ENCODE peak calls at places on chromosomes 1 and 21, in five cellular contexts. B is MM.1S, P is PC-3, A is GM23248, V is GM23338. M is an unnamed sample.

GRCh38 chr1:211638723-211639122 is 36.7 kb downstream of the NEK2 start:
- DNase-seq in A (peak; percentile 30), B (no peak), V (no peak), P (no peak), M (no peak)

GRCh38 chr1:70966018-70966638 is 81.5 kb downstream of the PTGER3 start:
- DNase-seq in P (peak; percentile 59), V (peak; percentile 14), A (peak; percentile 26), B (peak; percentile 14), M (no peak)

GRCh38 chr1:209405183-209405823 is 178.2 kb upstream of the CAMK1G start:
- DNase-seq in P (peak; percentile 94), B (no peak), V (peak; percentile 46), A (peak; percentile 44), M (no peak)

GRCh38 chr1:24294757-24295371 is 24.3 kb upstream of the GRHL3 start:
- DNase-seq in A (peak; percentile 92), B (no peak), V (peak; percentile 57), P (peak; percentile 84), M (peak; percentile 39)

GRCh38 chr1:8070381-8070811 is 44.3 kb upstream of the ERRFI1 start:
- DNase-seq in V (peak; percentile 63), A (no peak), B (no peak), P (peak; percentile 94), M (no peak)

GRCh38 chr1:228937351-228937750 is 202.1 kb downstream of the RHOU start:
- DNase-seq in V (peak; percentile 4), P (no peak), A (no peak), B (no peak), M (no peak)

GRCh38 chr1:52348704-52349301 is 17.2 kb downstream of the CC2D1B start:
- DNase-seq in P (peak; percentile 11), V (peak; percentile 82), B (no peak), A (peak; percentile 48), M (peak; percentile 71)

GRCh38 chr1:93810316-93810715 is 68.7 kb downstream of the DNTTIP2 start:
- DNase-seq in V (no peak), B (no peak), A (peak; percentile 77), P (no peak), M (no peak)

GRCh38 chr21:26119906-26120305 is 50.7 kb downstream of the APP start:
- DNase-seq in A (no peak), V (no peak), B (no peak), P (no peak), M (no peak)

GRCh38 chr1:55214214-55214902 is 806 bp downstream of the USP24 start:
- DNase-seq in P (peak; percentile 40), A (peak; percentile 55), B (no peak), V (peak; percentile 83), M (peak; percentile 80)

GRCh38 chr1:55211909-55212308 is 3.3 kb downstream of the USP24 start:
- DNase-seq in P (no peak), B (no peak), A (no peak), V (no peak), M (no peak)

GRCh38 chr1:55213885-55214213 is 1.3 kb downstream of the USP24 start:
- DNase-seq in B (no peak), P (no peak), V (peak; percentile 28), A (peak; percentile 26), M (peak; percentile 26)

GRCh38 chr1:55212349-55213028 is 2.7 kb downstream of the USP24 start:
- DNase-seq in P (peak; percentile 40), B (no peak), A (no peak), V (peak; percentile 40), M (no peak)

DNA sequence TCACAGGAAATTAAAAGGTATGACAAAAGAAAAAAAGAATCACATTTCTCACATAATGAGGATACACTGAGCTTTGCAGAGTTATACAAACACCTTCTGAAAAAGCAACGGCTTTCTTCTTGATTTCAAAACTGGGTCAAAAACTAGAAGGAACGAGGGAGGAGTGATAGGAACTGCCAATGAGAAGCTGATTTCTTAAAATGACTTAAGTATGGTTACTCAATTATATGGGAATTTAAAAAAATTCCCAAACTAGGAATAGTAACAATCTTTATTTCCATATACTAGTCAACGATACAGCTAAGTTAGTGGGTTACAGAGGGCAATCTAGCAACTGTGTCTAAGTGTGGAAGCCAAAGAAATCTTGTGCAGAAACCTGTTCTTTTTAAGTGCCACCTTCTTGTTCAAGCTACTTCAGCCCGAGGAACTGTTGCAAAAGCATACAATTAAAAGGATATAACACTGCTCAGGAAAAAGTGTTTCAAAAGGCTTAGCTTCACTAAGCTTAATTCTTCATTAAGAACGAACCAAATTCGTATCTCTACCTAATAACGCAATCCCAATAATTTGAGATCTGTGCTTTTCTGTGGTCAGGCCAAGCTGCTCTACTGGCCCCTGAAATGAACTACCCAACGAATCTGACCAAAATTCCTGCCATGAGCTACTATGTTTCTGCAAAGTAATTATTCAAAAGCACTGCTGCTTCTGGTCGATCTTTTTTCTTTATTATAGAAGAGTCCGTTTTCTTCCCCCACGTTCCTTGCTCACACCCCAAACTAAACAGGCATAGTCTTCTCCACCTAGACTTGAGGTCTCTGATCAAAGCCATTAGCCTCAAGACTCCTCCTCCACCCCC is 1.9 kb downstream of the USP24 start:
- DNase-seq in P (no peak), V (no peak), B (no peak), A (peak; percentile 21), M (no peak)
- TF ChIP-seq EZH2phosphoT487 in P (no peak), V (no peak), B (no peak), A (no peak), M (no peak)

GRCh38 chr1:183915634-183916510 is 111.0 kb downstream of the RGL1 start:
- DNase-seq in B (peak; percentile 95), V (peak; percentile 95), P (peak; percentile 96), A (peak; percentile 98), M (peak; percentile 90)
- H3K4me3 ChIP-seq in B (no peak overlapping the region), V (no peak overlapping the region), P (peak overlapping the region; percentile 45), A (peak overlapping the region; percentile 66), M (no peak overlapping the region)

GRCh38 chr1:226659641-226660040 is 79.4 kb downstream of the ITPKB start:
- DNase-seq in P (no peak), A (no peak), B (no peak), V (no peak), M (no peak)

GRCh38 chr1:226661965-226662364 is 77.1 kb downstream of the ITPKB start:
- DNase-seq in A (peak; percentile 32), B (no peak), V (no peak), P (no peak), M (no peak)

GRCh38 chr1:226660410-226661182 is 78.5 kb downstream of the ITPKB start:
- DNase-seq in V (no peak), P (no peak), B (no peak), A (no peak), M (no peak)

GRCh38 chr1:226662704-226663326 is 76.3 kb downstream of the ITPKB start:
- DNase-seq in V (no peak), P (peak; percentile 90), A (peak; percentile 97), B (peak; percentile 98), M (no peak)

GRCh38 chr1:226661271-226661670 is 77.8 kb downstream of the ITPKB start:
- DNase-seq in P (no peak), V (no peak), A (no peak), B (no peak), M (no peak)
- H3F3A ChIP-seq in P (no peaks in the 10 kb centered on the region), V (no peaks in the 10 kb centered on the region), A (peaks cover 33% of the 10 kb centered on the region), B (peaks cover 66% of the 10 kb centered on the region), M (peaks cover 9% of the 10 kb centered on the region)

DNA sequence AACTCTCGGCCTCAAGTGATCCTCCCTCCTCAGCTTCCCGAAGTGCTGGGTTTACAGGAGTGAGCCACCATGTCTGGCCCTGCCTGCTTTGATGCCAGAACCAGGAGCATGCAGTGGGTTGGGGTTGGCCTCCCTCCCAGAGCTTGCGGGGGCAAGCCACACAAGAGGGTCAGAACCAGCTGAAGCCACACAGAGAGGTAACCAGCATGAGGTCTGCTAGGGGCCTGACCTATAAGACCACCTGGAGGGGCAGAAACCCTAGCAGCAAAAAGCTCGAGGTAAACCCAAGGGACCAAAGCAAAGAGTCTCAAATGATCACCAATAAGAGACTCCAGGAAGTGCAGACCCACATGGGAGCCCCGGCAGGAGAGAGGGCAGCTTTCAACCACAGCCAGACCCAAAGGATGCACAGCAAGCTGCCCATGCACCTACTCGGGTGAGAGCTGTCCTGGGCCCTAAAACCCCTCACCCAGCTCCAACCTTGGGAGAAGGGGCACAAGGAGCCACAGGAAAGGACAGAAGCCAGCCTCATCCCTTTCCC is 81.2 kb downstream of the TOMM20 start:
- DNase-seq in B (no peak), A (no peak), V (no peak), P (no peak), M (no peak)
- TF ChIP-seq EZH2phosphoT487 in B (no peak), A (no peak), V (no peak), P (no peak), M (no peak)

GRCh38 chr1:232644209-232644608 is 14.3 kb upstream of the SIPA1L2 start:
- DNase-seq in P (no peak), A (no peak), V (no peak), B (no peak), M (no peak)

GRCh38 chr1:232641507-232641906 is 11.6 kb upstream of the SIPA1L2 start:
- DNase-seq in B (no peak), P (no peak), V (no peak), A (no peak), M (no peak)

GRCh38 chr1:232648316-232648715 is 18.4 kb upstream of the SIPA1L2 start:
- DNase-seq in A (no peak), P (peak; percentile 26), B (no peak), V (no peak), M (no peak)

GRCh38 chr1:232643227-232643626 is 13.3 kb upstream of the SIPA1L2 start:
- DNase-seq in V (no peak), A (no peak), B (no peak), P (peak; percentile 21), M (no peak)
- H3K4me3 ChIP-seq in V (no peak overlapping the region), A (no peak overlapping the region), B (no peak overlapping the region), P (no peak overlapping the region), M (no peak overlapping the region)

DNA sequence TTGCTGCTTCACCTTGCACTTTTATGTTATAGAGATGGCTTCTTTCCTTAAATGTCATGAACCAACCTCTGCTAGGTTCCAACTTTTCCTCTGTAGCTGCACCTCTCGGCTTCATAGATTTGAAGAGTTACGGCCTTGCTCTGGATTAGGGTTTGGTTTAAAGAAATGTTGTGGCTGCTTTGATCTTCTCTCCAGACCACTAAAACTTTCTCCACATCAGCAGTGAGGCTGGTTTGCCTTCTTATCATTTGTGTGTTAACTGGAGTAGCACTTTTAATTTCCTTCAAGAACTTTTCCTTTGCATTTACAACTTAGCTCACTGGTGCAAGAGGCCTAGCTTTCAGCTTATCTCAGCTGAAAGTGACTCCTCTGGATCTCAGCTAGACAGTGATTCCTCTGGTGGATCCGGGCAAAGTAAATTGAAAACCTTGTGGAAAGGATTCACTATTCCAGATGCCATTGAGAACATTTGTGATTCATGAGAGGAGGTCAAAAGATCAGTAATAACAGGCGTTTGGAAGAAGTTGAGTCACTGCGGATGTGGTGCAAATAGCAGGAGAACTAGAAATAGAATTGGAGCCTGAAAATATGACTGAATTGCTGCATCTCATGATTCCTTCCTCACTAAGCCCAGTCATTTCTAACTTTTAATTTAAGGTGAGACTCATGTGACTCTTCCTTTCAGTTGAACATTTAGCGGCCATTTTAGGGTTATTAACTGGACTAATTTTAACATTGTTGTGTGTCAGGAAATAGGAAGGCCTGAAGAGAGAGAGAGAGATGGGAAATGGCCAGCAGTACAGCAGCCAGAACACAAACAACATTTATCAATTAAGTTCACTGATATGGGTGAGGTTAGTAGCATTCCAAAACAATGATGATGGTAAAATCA is 16.2 kb upstream of the RGS1 start:
- DNase-seq in A (peak; percentile 96), P (peak; percentile 89), V (no peak), B (no peak), M (no peak)
- H3F3A ChIP-seq in A (peaks cover 42% of the 10 kb centered on the region), P (no peaks in the 10 kb centered on the region), V (no peaks in the 10 kb centered on the region), B (no peaks in the 10 kb centered on the region), M (no peaks in the 10 kb centered on the region)

GRCh38 chr1:90724361-90724760 is 7.3 kb upstream of the BARHL2 start:
- DNase-seq in V (peak; percentile 38), P (no peak), A (no peak), B (no peak), M (no peak)
- TF ChIP-seq EZH2phosphoT487 in V (peak; percentile 38), P (no peak), A (peak; percentile 24), B (no peak), M (no peak)

M was measured in neural progenitor cell.